ENCODE peak calls at places on chromosomes 5 and 9, in eight cellular contexts. H is pancreas, V is mesothelial cell of epicardium, Y is heart left ventricle, C is psoas muscle, P is AG04450, M is PC-3, X is breast epithelium. O is an unnamed sample.

GRCh38 chr9:73179594-73179993 is 27.9 kb downstream of the ANXA1 start:
- DNase-seq in H (no peak), V (no peak), Y (no peak), C (no peak), P (no peak), M (peak), X (no peak), O (peak)

GRCh38 chr5:150789943-150790611 is 11.5 kb downstream of the SMIM3 start:
- DNase-seq in H (peak), V (no peak), Y (peak), C (peak), P (peak), M (peak), X (no peak), O (peak)

GRCh38 chr5:38101897-38102296 is 156.5 kb upstream of the EGFLAM start:
- DNase-seq in H (no peak), V (no peak), Y (no peak), C (no peak), P (no peak), M (no peak), X (no peak), O (no peak)

GRCh38 chr5:113693205-113693553 is 179.7 kb downstream of the YTHDC2 start:
- DNase-seq in H (no peak), V (no peak), Y (no peak), C (no peak), P (no peak), M (no peak), X (no peak), O (no peak)

GRCh38 chr9:6234014-6234413 is 18.4 kb downstream of the IL33 start:
- DNase-seq in H (no peak), V (no peak), Y (peak), C (no peak), P (no peak), M (no peak), X (no peak), O (no peak)

GRCh38 chr5:51465165-51465564 is 81.9 kb downstream of the ISL1 start:
- DNase-seq in H (no peak), V (no peak), Y (no peak), C (no peak), P (no peak), M (peak), X (no peak), O (peak)

GRCh38 chr5:76270214-76270613 is 132.9 kb upstream of the IQGAP2 start:
- DNase-seq in H (no peak), V (no peak), Y (no peak), C (no peak), P (no peak), M (no peak), X (no peak), O (no peak)

GRCh38 chr5:151779531-151780125 is 7.9 kb downstream of the G3BP1 start:
- DNase-seq in H (no peak), V (no peak), Y (no peak), C (no peak), P (no peak), M (no peak), X (no peak), O (no peak)

GRCh38 chr9:6243746-6244145 is 28.1 kb downstream of the IL33 start:
- DNase-seq in H (no peak), V (no peak), Y (no peak), C (no peak), P (no peak), M (peak), X (no peak), O (no peak)

GRCh38 chr5:101785090-101785489 is 511.0 kb downstream of the SLCO4C1 start:
- DNase-seq in H (no peak), V (no peak), Y (no peak), C (no peak), P (no peak), M (no peak), X (no peak), O (no peak)

GRCh38 chr5:59829389-59829788 is 64.1 kb downstream of the PDE4D start:
- DNase-seq in H (no peak), V (no peak), Y (peak), C (no peak), P (peak), M (no peak), X (no peak), O (peak)

GRCh38 chr9:2255128-2255527 is 240.0 kb downstream of the SMARCA2 start:
- DNase-seq in H (no peak), V (no peak), Y (no peak), C (no peak), P (no peak), M (no peak), X (no peak), O (no peak)

GRCh38 chr5:31944683-31945445 is 229.3 kb downstream of the GOLPH3 start:
- DNase-seq in H (peak), V (no peak), Y (no peak), C (no peak), P (no peak), M (no peak), X (no peak), O (no peak)

GRCh38 chr5:58460727-58461286 is 921 bp upstream of the PLK2 start:
- DNase-seq in H (peak), V (peak), Y (peak), C (peak), P (peak), M (peak), X (peak), O (peak)

GRCh38 chr5:3531320-3531986 is 64.2 kb upstream of the IRX1 start:
- DNase-seq in H (peak), V (no peak), Y (no peak), C (no peak), P (no peak), M (no peak), X (no peak), O (no peak)

GRCh38 chr5:168768172-168768571 is 189.0 kb upstream of the PANK3 start:
- DNase-seq in H (no peak), V (no peak), Y (no peak), C (no peak), P (no peak), M (no peak), X (no peak), O (no peak)

GRCh38 chr5:135332519-135333150 is 66.4 kb downstream of the MACROH2A1 start:
- DNase-seq in H (no peak), V (no peak), Y (no peak), C (no peak), P (peak), M (peak), X (no peak), O (peak)

GRCh38 chr9:18665947-18666346 is 192.0 kb downstream of the ADAMTSL1 start:
- DNase-seq in H (no peak), V (no peak), Y (no peak), C (no peak), P (no peak), M (no peak), X (no peak), O (peak)

GRCh38 chr5:28576022-28576421 is 1537.6 kb upstream of the CDH9 start:
- DNase-seq in H (no peak), V (no peak), Y (no peak), C (no peak), P (no peak), M (peak), X (no peak), O (no peak)
- TF ChIP-seq CTCF in H (no peak), V (no peak), Y (no peak), C (no peak), P (no peak), M (peak), X (no peak), O (peak)

GRCh38 chr5:127419007-127419406 is 98.4 kb upstream of the PRRC1 start:
- DNase-seq in H (no peak), V (no peak), Y (no peak), C (no peak), P (no peak), M (no peak), X (no peak), O (no peak)
- TF ChIP-seq CTCF in H (no peak), V (no peak), Y (no peak), C (no peak), P (no peak), M (no peak), X (no peak), O (no peak)

DNA sequence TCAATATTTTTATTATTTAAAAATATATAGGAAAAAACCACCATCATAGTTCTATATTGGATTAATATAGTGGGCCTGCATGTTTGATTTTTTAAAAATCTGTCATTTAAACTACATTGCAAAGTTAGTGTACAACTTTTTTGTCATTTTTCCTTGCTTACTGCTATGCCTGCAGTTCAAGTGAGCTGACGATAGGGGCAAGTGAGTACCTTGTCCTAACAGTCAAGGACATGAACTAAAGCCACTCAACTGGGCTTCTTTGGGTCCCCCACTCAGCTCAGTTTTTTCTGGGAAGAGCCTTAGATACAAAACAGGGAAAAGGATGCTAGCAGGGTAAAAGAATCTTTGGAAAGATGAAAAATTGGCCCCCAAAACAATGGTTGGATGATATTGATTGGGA is 269.9 kb downstream of the MAN2A1 start:
- DNase-seq in H (no peak), V (no peak), Y (no peak), C (no peak), P (no peak), M (no peak), X (no peak), O (no peak)
- TF ChIP-seq CTCF in H (no peak), V (no peak), Y (no peak), C (no peak), P (peak), M (no peak), X (no peak), O (peak)

GRCh38 chr5:170632266-170632984 is 128.6 kb downstream of the KCNIP1 start:
- DNase-seq in H (no peak), V (no peak), Y (no peak), C (no peak), P (no peak), M (no peak), X (no peak), O (no peak)
- TF ChIP-seq CTCF in H (no peak), V (no peak), Y (no peak), C (no peak), P (peak), M (no peak), X (no peak), O (no peak)